ENCODE peak calls at places on chromosomes 5 and 9, in five cellular contexts. One of them, this sample, is unnamed.

GRCh38 chr5:148788636-148789035 is 37.8 kb upstream of the ADRB2 start:
- DNase-seq in WERI-Rb-1: no peak
- DNase-seq in fibroblast of lung: no peak
- DNase-seq in bronchial epithelial cell: peak; percentile 71
- DNase-seq in ovary: no peak
- DNase-seq in this sample: no peak

GRCh38 chr9:97517331-97518089 is 16.0 kb downstream of the TMOD1 start:
- DNase-seq in WERI-Rb-1: no peak
- DNase-seq in fibroblast of lung: no peak
- DNase-seq in bronchial epithelial cell: no peak
- DNase-seq in ovary: no peak
- DNase-seq in this sample: no peak

GRCh38 chr9:76873056-76873792 is 32.7 kb downstream of the PRUNE2 start:
- DNase-seq in WERI-Rb-1: no peak
- DNase-seq in fibroblast of lung: peak; percentile 49
- DNase-seq in bronchial epithelial cell: no peak
- DNase-seq in ovary: no peak
- DNase-seq in this sample: peak; percentile 36

GRCh38 chr5:80495891-80496290 is 8.0 kb downstream of the FAM151B start:
- DNase-seq in WERI-Rb-1: no peak
- DNase-seq in fibroblast of lung: no peak
- DNase-seq in bronchial epithelial cell: no peak
- DNase-seq in ovary: no peak
- DNase-seq in this sample: no peak

GRCh38 chr9:105647595-105648349 is 14.5 kb upstream of the TAL2 start:
- DNase-seq in WERI-Rb-1: peak; percentile 48
- DNase-seq in fibroblast of lung: no peak
- DNase-seq in bronchial epithelial cell: peak; percentile 29
- DNase-seq in ovary: peak; percentile 18
- DNase-seq in this sample: no peak

GRCh38 chr5:176899296-176899891 is at the start of gene HK3:
- DNase-seq in WERI-Rb-1: no peak
- DNase-seq in fibroblast of lung: no peak
- DNase-seq in bronchial epithelial cell: no peak
- DNase-seq in ovary: no peak
- DNase-seq in this sample: no peak

GRCh38 chr5:168089201-168089887 is 202.1 kb upstream of the WWC1 start:
- DNase-seq in WERI-Rb-1: no peak
- DNase-seq in fibroblast of lung: no peak
- DNase-seq in bronchial epithelial cell: no peak
- DNase-seq in ovary: no peak
- DNase-seq in this sample: no peak

GRCh38 chr9:83355729-83356128 is 182.5 kb downstream of the FRMD3 start:
- DNase-seq in WERI-Rb-1: no peak
- DNase-seq in fibroblast of lung: no peak
- DNase-seq in bronchial epithelial cell: no peak
- DNase-seq in ovary: no peak
- DNase-seq in this sample: no peak

GRCh38 chr5:38816083-38817030 is 29.5 kb upstream of the OSMR start:
- DNase-seq in WERI-Rb-1: no peak
- DNase-seq in fibroblast of lung: no peak
- DNase-seq in bronchial epithelial cell: peak; percentile 93
- DNase-seq in ovary: no peak
- DNase-seq in this sample: no peak

GRCh38 chr9:87556821-87557220 is 59.2 kb downstream of the DAPK1 start:
- DNase-seq in WERI-Rb-1: no peak
- DNase-seq in fibroblast of lung: no peak
- DNase-seq in bronchial epithelial cell: no peak
- DNase-seq in ovary: no peak
- DNase-seq in this sample: no peak

GRCh38 chr5:115575167-115576070 is 26.9 kb downstream of the TICAM2 start:
- DNase-seq in WERI-Rb-1: no peak
- DNase-seq in fibroblast of lung: peak; percentile 57
- DNase-seq in bronchial epithelial cell: peak; percentile 85
- DNase-seq in ovary: no peak
- DNase-seq in this sample: peak; percentile 81

GRCh38 chr9:134533850-134534585 is 107.6 kb upstream of the COL5A1 start:
- DNase-seq in WERI-Rb-1: no peak
- DNase-seq in fibroblast of lung: no peak
- DNase-seq in bronchial epithelial cell: no peak
- DNase-seq in ovary: no peak
- DNase-seq in this sample: peak; percentile 62

GRCh38 chr9:131272212-131272611 is 4.1 kb downstream of the FAM78A start:
- DNase-seq in WERI-Rb-1: no peak
- DNase-seq in fibroblast of lung: no peak
- DNase-seq in bronchial epithelial cell: no peak
- DNase-seq in ovary: no peak
- DNase-seq in this sample: no peak
- H3K4me3 ChIP-seq in WERI-Rb-1: no peak overlapping the region
- H3K4me3 ChIP-seq in fibroblast of lung: no peak overlapping the region
- H3K4me3 ChIP-seq in bronchial epithelial cell: no peak overlapping the region
- H3K4me3 ChIP-seq in ovary: no peak overlapping the region
- H3K4me3 ChIP-seq in this sample: no peak overlapping the region

DNA sequence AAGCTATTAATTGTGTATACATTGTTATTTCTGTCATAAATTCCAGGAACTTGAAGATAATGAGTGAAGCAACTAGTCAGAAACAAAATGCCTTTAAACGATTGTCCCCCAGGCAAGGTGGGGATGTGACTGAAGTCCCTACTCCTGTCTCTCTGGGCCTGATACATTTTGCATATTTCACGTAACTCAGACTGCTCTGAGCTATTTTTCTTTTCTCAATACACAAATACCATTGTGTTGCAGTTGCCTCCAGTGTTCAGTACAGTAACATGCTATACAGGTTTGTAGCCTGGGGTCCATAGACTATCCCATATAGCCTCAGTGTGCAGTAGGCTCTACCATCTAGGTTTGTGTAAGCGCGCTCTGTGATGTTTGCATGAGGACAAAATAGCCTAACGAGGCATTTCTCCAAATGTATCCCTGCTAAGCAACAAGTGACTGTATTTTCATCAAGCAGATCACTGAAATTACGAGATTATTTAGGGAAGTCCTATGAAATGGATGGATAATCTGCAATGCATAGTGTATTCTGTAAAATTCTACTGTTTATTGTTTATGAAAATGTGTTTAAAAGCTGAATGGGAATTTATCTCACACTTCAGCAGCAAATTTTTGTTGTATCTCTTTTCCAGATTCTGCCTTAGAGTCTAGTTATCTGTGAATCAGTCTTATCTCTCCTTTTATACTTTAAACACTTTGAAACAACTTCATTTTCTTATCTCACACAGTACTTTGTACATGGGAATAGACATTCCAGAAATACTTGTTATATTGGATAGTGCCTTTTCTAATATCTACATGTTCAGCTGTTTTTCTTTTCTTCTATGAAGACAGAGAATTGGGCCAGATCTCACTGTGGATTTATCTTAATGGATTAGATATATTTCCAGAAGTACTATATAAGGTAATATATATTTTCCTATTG is 150.5 kb downstream of the CD180 start:
- DNase-seq in WERI-Rb-1: no peak
- DNase-seq in fibroblast of lung: no peak
- DNase-seq in bronchial epithelial cell: no peak
- DNase-seq in ovary: no peak
- DNase-seq in this sample: no peak
- TF ChIP-seq CTCF in WERI-Rb-1: no peak
- TF ChIP-seq CTCF in fibroblast of lung: no peak
- TF ChIP-seq CTCF in bronchial epithelial cell: no peak
- TF ChIP-seq CTCF in ovary: no peak
- TF ChIP-seq CTCF in this sample: no peak

GRCh38 chr9:124770359-124771020 is 621 bp downstream of the NR6A1 start:
- DNase-seq in WERI-Rb-1: peak; percentile 88
- DNase-seq in fibroblast of lung: no peak
- DNase-seq in bronchial epithelial cell: no peak
- DNase-seq in ovary: peak; percentile 60
- DNase-seq in this sample: no peak

GRCh38 chr9:124769451-124770358 is 1.4 kb downstream of the NR6A1 start:
- DNase-seq in WERI-Rb-1: peak; percentile 46
- DNase-seq in fibroblast of lung: peak; percentile 39
- DNase-seq in bronchial epithelial cell: no peak
- DNase-seq in ovary: peak; percentile 55
- DNase-seq in this sample: no peak

GRCh38 chr9:124768275-124768674 is 2.8 kb downstream of the NR6A1 start:
- DNase-seq in WERI-Rb-1: no peak
- DNase-seq in fibroblast of lung: no peak
- DNase-seq in bronchial epithelial cell: no peak
- DNase-seq in ovary: no peak
- DNase-seq in this sample: no peak

GRCh38 chr9:124767830-124768229 is 3.3 kb downstream of the NR6A1 start:
- DNase-seq in WERI-Rb-1: no peak
- DNase-seq in fibroblast of lung: no peak
- DNase-seq in bronchial epithelial cell: no peak
- DNase-seq in ovary: no peak
- DNase-seq in this sample: no peak

DNA sequence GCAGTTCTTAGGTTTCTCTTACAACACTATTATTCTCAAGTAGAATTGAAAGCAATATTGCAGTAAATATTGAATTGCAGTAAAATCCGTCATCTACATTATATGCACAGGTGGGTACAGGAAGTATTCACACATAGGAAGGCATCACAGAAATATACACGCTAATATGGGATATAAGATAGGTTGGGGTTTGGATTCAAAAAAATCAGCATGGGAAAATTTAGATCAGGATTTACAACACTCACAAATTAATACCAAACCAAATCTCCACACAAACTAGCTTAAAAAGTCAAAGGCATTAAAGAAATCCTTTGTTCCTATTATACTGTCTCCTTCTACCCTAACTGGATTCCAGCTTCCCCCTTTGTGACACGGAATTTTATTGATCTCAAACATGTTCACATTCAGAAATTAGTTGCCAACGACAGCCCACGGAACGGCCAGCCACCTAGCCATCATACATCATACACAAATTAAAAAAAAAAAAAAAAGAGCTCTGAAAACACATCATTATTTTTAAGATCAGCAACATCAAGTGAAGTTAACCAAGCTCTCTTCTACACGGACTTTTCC is 2.2 kb downstream of the NR6A1 start:
- DNase-seq in WERI-Rb-1: no peak
- DNase-seq in fibroblast of lung: peak; percentile 56
- DNase-seq in bronchial epithelial cell: no peak
- DNase-seq in ovary: no peak
- DNase-seq in this sample: no peak
- H3K4me3 ChIP-seq in WERI-Rb-1: peak overlapping the region; percentile 70
- H3K4me3 ChIP-seq in fibroblast of lung: no peak overlapping the region
- H3K4me3 ChIP-seq in bronchial epithelial cell: no peak overlapping the region
- H3K4me3 ChIP-seq in ovary: no peak overlapping the region
- H3K4me3 ChIP-seq in this sample: no peak overlapping the region

GRCh38 chr5:160064979-160065619 is 54.2 kb downstream of the PWWP2A start:
- DNase-seq in WERI-Rb-1: no peak
- DNase-seq in fibroblast of lung: no peak
- DNase-seq in bronchial epithelial cell: peak; percentile 96
- DNase-seq in ovary: no peak
- DNase-seq in this sample: no peak

GRCh38 chr5:160061770-160062169 is 52.8 kb downstream of the TTC1 start:
- DNase-seq in WERI-Rb-1: no peak
- DNase-seq in fibroblast of lung: no peak
- DNase-seq in bronchial epithelial cell: no peak
- DNase-seq in ovary: no peak
- DNase-seq in this sample: no peak

DNA sequence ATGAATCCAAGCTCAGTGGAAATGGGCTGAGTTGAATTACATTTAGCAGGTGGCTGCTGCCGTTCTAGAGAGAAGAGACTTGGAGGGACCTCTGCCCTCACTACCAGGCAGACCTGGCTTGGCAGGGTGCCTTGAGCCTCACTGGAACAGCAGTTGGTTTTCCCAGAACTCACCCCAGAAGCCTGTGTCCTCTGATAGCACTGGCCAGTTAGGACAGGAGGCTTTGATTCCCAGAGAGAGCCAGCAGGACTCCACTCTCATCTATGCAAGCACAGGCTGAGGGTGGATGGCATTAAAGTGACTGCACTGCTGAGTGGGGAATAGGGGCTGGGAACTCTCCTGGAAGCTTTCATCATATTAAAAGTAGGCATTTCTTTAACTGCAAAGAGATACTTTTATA is 54.8 kb downstream of the PWWP2A start:
- DNase-seq in WERI-Rb-1: no peak
- DNase-seq in fibroblast of lung: no peak
- DNase-seq in bronchial epithelial cell: peak; percentile 24
- DNase-seq in ovary: no peak
- DNase-seq in this sample: no peak
- TF ChIP-seq CTCF in WERI-Rb-1: no peak
- TF ChIP-seq CTCF in fibroblast of lung: no peak
- TF ChIP-seq CTCF in bronchial epithelial cell: no peak
- TF ChIP-seq CTCF in ovary: no peak
- TF ChIP-seq CTCF in this sample: no peak

GRCh38 chr5:110333384-110333783 is 393.1 kb downstream of the TMEM232 start:
- DNase-seq in WERI-Rb-1: peak; percentile 60
- DNase-seq in fibroblast of lung: peak; percentile 12
- DNase-seq in bronchial epithelial cell: no peak
- DNase-seq in ovary: no peak
- DNase-seq in this sample: peak; percentile 39

GRCh38 chr5:110335361-110336046 is 391.0 kb downstream of the TMEM232 start:
- DNase-seq in WERI-Rb-1: peak; percentile 11
- DNase-seq in fibroblast of lung: peak; percentile 17
- DNase-seq in bronchial epithelial cell: no peak
- DNase-seq in ovary: no peak
- DNase-seq in this sample: peak; percentile 32

GRCh38 chr5:110329955-110330354 is 396.5 kb downstream of the TMEM232 start:
- DNase-seq in WERI-Rb-1: peak; percentile 18
- DNase-seq in fibroblast of lung: no peak
- DNase-seq in bronchial epithelial cell: no peak
- DNase-seq in ovary: no peak
- DNase-seq in this sample: no peak
- H3K4me3 ChIP-seq in WERI-Rb-1: no peak overlapping the region
- H3K4me3 ChIP-seq in fibroblast of lung: no peak overlapping the region
- H3K4me3 ChIP-seq in bronchial epithelial cell: no peak overlapping the region
- H3K4me3 ChIP-seq in ovary: no peak overlapping the region
- H3K4me3 ChIP-seq in this sample: no peak overlapping the region

GRCh38 chr5:94024625-94025024 is 283.2 kb upstream of the POU5F2 start:
- DNase-seq in WERI-Rb-1: no peak
- DNase-seq in fibroblast of lung: no peak
- DNase-seq in bronchial epithelial cell: no peak
- DNase-seq in ovary: no peak
- DNase-seq in this sample: no peak

GRCh38 chr5:94028001-94028400 is 286.6 kb upstream of the POU5F2 start:
- DNase-seq in WERI-Rb-1: no peak
- DNase-seq in fibroblast of lung: no peak
- DNase-seq in bronchial epithelial cell: peak; percentile 55
- DNase-seq in ovary: no peak
- DNase-seq in this sample: peak; percentile 6

GRCh38 chr5:94024101-94024500 is 282.7 kb upstream of the POU5F2 start:
- DNase-seq in WERI-Rb-1: no peak
- DNase-seq in fibroblast of lung: no peak
- DNase-seq in bronchial epithelial cell: no peak
- DNase-seq in ovary: no peak
- DNase-seq in this sample: peak; percentile 14

GRCh38 chr5:94025788-94026473 is 284.5 kb upstream of the POU5F2 start:
- DNase-seq in WERI-Rb-1: no peak
- DNase-seq in fibroblast of lung: no peak
- DNase-seq in bronchial epithelial cell: no peak
- DNase-seq in ovary: no peak
- DNase-seq in this sample: no peak

GRCh38 chr5:94027145-94027544 is 285.7 kb upstream of the POU5F2 start:
- DNase-seq in WERI-Rb-1: no peak
- DNase-seq in fibroblast of lung: no peak
- DNase-seq in bronchial epithelial cell: no peak
- DNase-seq in ovary: no peak
- DNase-seq in this sample: no peak
- TF ChIP-seq CTCF in WERI-Rb-1: no peak
- TF ChIP-seq CTCF in fibroblast of lung: no peak
- TF ChIP-seq CTCF in bronchial epithelial cell: no peak
- TF ChIP-seq CTCF in ovary: no peak
- TF ChIP-seq CTCF in this sample: no peak